ENCODE peak calls at places on chromosome 2, in six cellular contexts. M, W, B, E, O and A are unnamed samples.

GRCh38 chr2:193806088-193806774 is 1611.5 kb upstream of the TMEFF2 start:
- DNase-seq in M (no peak), W (peak), B (no peak), E (no peak), O (no peak), A (no peak)

GRCh38 chr2:214193943-214194342 is 216.9 kb upstream of the VWC2L start:
- DNase-seq in M (no peak), W (peak), B (peak), E (no peak), O (no peak), A (no peak)

GRCh38 chr2:231482806-231483391 is 18.6 kb upstream of the NCL start:
- DNase-seq in M (peak), W (peak), B (peak), E (peak), O (peak), A (no peak)

GRCh38 chr2:178514664-178515063 is 34.4 kb downstream of the PLEKHA3 start:
- DNase-seq in M (no peak), W (no peak), B (no peak), E (no peak), O (no peak), A (no peak)

GRCh38 chr2:37600735-37601134 is 70.7 kb downstream of the CDC42EP3 start:
- DNase-seq in M (no peak), W (no peak), B (no peak), E (no peak), O (no peak), A (no peak)

GRCh38 chr2:75600418-75601088 is 39.8 kb upstream of the EVA1A start:
- DNase-seq in M (no peak), W (no peak), B (no peak), E (no peak), O (no peak), A (no peak)

GRCh38 chr2:109203246-109204011 is 74.4 kb downstream of the SH3RF3 start:
- DNase-seq in M (no peak), W (no peak), B (no peak), E (no peak), O (no peak), A (no peak)

GRCh38 chr2:98334439-98335078 is 11.7 kb upstream of the CNGA3 start:
- DNase-seq in M (no peak), W (peak), B (peak), E (no peak), O (peak), A (peak)

GRCh38 chr2:134668821-134669220 is 50.0 kb downstream of the TMEM163 start:
- DNase-seq in M (peak), W (no peak), B (no peak), E (no peak), O (no peak), A (no peak)

GRCh38 chr2:234288974-234289455 is 207.9 kb downstream of the ARL4C start:
- DNase-seq in M (peak), W (peak), B (no peak), E (peak), O (peak), A (no peak)

GRCh38 chr2:186274936-186275575 is 211.0 kb upstream of the ZC3H15 start:
- DNase-seq in M (no peak), W (peak), B (no peak), E (no peak), O (no peak), A (no peak)

GRCh38 chr2:187228986-187229385 is 219.1 kb downstream of the CALCRL start:
- DNase-seq in M (no peak), W (no peak), B (no peak), E (no peak), O (no peak), A (no peak)

GRCh38 chr2:48471048-48471474 is 58.9 kb upstream of the STON1 start:
- DNase-seq in M (no peak), W (peak), B (peak), E (no peak), O (peak), A (no peak)

GRCh38 chr2:239950144-239950920 is 74.8 kb downstream of the NDUFA10 start:
- DNase-seq in M (no peak), W (no peak), B (no peak), E (no peak), O (no peak), A (no peak)

GRCh38 chr2:127085260-127085666 is 21.7 kb downstream of the BIN1 start:
- DNase-seq in M (no peak), W (peak), B (no peak), E (peak), O (no peak), A (no peak)

GRCh38 chr2:121362776-121363175 is 77.8 kb upstream of the TFCP2L1 start:
- DNase-seq in M (no peak), W (no peak), B (no peak), E (no peak), O (no peak), A (no peak)

GRCh38 chr2:27306657-27307544 is 1.3 kb downstream of the UCN start:
- DNase-seq in M (peak), W (no peak), B (no peak), E (no peak), O (no peak), A (no peak)